ENCODE peak calls at places on chromosome 4, in eight cellular contexts. G is H1, X is HCT116, K is GM23338, S is endothelial cell of umbilical vein, A is GM12878, Q is HepG2, H is K562. T is an unnamed sample.
A peak's percentile ranks its signal among the peaks of the same experiment; 100 is the strongest.

GRCh38 chr4:170949084-170949483 is 859.3 kb upstream of the AADAT start:
- DNase-seq in X (no peak), S (no peak), H (no peak), A (no peak), Q (no peak), K (no peak), G (no peak), T (no peak)

GRCh38 chr4:39976945-39977488 is 694 bp downstream of the PDS5A start:
- DNase-seq in H (peak; percentile 62), A (no peak), S (peak; percentile 36), Q (no peak), G (no peak), X (no peak), K (peak; percentile 19), T (no peak)

GRCh38 chr4:87442889-87443288 is 20.5 kb downstream of the NUDT9 start:
- DNase-seq in Q (no peak), A (no peak), K (no peak), H (no peak), G (no peak), X (no peak), S (no peak), T (no peak)

GRCh38 chr4:55354648-55355047 is 8.6 kb downstream of the SRD5A3 start:
- DNase-seq in S (no peak), H (no peak), K (no peak), X (no peak), Q (no peak), G (no peak), A (no peak), T (no peak)

GRCh38 chr4:56134272-56134671 is 185.5 kb downstream of the CEP135 start:
- DNase-seq in H (no peak), Q (peak; percentile 68), X (no peak), K (peak; percentile 53), A (no peak), S (peak; percentile 55), G (no peak), T (no peak)

GRCh38 chr4:113707013-113707412 is 54.5 kb downstream of the CAMK2D start:
- DNase-seq in A (no peak), G (no peak), S (no peak), H (no peak), X (no peak), K (no peak), Q (no peak), T (no peak)

GRCh38 chr4:177246636-177247584 is 62.8 kb upstream of the NEIL3 start:
- DNase-seq in G (no peak), A (no peak), Q (no peak), K (no peak), H (no peak), X (no peak), S (no peak), T (no peak)

GRCh38 chr4:87851332-87851731 is 18.6 kb downstream of the MEPE start:
- DNase-seq in S (no peak), A (no peak), G (no peak), Q (no peak), H (no peak), X (no peak), K (no peak), T (no peak)

GRCh38 chr4:156606444-156607197 is 365.0 kb downstream of the PDGFC start:
- DNase-seq in Q (no peak), G (no peak), X (no peak), A (no peak), K (no peak), H (no peak), S (no peak), T (no peak)

GRCh38 chr4:143626134-143626859 is 74.2 kb downstream of the FREM3 start:
- DNase-seq in H (no peak), K (no peak), Q (no peak), X (no peak), A (no peak), G (no peak), S (peak; percentile 79), T (no peak)

GRCh38 chr4:123870283-123870876 is 473.8 kb downstream of the SPRY1 start:
- DNase-seq in K (no peak), G (no peak), X (no peak), S (no peak), A (no peak), H (no peak), Q (peak; percentile 45), T (no peak)

GRCh38 chr4:56326363-56326762 is 60.9 kb downstream of the AASDH start:
- DNase-seq in A (no peak), H (no peak), X (no peak), S (peak; percentile 22), G (no peak), K (no peak), Q (no peak), T (no peak)

GRCh38 chr4:6161921-6162464 is 38.4 kb downstream of the JAKMIP1 start:
- DNase-seq in K (no peak), Q (no peak), H (no peak), S (no peak), A (no peak), G (no peak), X (no peak), T (no peak)
- TF ChIP-seq POLR2AphosphoS5 in K (no peak), Q (no peak), H (no peak), S (no peak), A (no peak), G (no peak), X (no peak), T (no peak)

DNA sequence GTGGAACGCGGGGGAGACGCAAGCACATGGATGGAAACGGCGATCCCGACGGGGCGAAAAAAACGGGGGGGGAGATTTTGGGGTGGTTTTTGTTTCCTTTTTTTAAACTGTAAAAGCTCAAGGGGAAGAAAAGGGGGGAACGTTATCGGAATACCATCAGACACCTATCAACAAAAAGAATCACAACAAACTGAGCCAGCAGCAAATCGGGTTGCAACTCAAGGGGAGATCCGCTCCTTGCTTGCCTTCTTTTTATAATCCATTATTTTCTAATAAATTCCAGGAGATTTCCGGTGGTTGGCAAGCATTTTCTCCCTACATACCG is 603 bp downstream of the MAML3 start:
- DNase-seq in Q (no peak), H (no peak), G (no peak), A (no peak), S (no peak), K (no peak), X (no peak), T (no peak)
- TF ChIP-seq EZH2 in Q (peak; percentile 86), H (no peak), G (peak; percentile 28), A (no peak), S (no peak), K (peak; percentile 4), X (no peak), T (no peak)

GRCh38 chr4:2743518-2744445 is 12.4 kb downstream of the TNIP2 start:
- DNase-seq in G (no peak), K (no peak), S (no peak), Q (no peak), H (no peak), X (no peak), A (no peak), T (no peak)

GRCh38 chr4:2746891-2747695 is 9.0 kb downstream of the TNIP2 start:
- DNase-seq in X (no peak), A (no peak), H (no peak), G (no peak), K (no peak), S (peak; percentile 22), Q (no peak), T (no peak)

GRCh38 chr4:2744576-2745270 is 11.4 kb downstream of the TNIP2 start:
- DNase-seq in H (no peak), Q (no peak), K (no peak), X (no peak), G (no peak), A (no peak), S (no peak), T (no peak)

GRCh38 chr4:2745981-2746806 is 9.9 kb downstream of the TNIP2 start:
- DNase-seq in Q (no peak), G (no peak), A (peak; percentile 98), H (peak; percentile 41), S (peak; percentile 54), K (no peak), X (no peak), T (no peak)

DNA sequence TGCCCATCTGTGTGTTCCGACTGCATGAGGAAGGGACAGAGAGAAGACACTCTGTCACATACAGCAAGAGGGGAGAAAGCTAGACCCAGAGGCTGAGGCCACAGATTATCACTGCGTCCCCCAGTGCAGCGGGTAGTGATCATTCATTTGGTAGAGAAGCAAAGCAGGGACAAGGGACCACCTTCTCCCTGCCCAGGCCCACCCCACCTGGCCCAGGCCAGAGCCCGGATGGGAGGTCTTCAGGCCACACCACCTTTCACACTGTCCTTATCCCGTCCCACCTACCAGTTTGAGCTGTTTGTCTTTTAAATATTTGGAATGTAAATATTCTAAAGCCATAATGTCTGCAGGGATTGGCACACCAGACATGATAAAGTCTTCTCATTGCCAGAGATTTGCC is 10.6 kb downstream of the TNIP2 start:
- DNase-seq in H (no peak), S (no peak), A (no peak), K (no peak), Q (no peak), X (no peak), G (no peak), T (no peak)
- TF ChIP-seq POLR2AphosphoS5 in H (no peak), S (no peak), A (no peak), K (no peak), Q (no peak), X (no peak), G (no peak), T (no peak)

DNA sequence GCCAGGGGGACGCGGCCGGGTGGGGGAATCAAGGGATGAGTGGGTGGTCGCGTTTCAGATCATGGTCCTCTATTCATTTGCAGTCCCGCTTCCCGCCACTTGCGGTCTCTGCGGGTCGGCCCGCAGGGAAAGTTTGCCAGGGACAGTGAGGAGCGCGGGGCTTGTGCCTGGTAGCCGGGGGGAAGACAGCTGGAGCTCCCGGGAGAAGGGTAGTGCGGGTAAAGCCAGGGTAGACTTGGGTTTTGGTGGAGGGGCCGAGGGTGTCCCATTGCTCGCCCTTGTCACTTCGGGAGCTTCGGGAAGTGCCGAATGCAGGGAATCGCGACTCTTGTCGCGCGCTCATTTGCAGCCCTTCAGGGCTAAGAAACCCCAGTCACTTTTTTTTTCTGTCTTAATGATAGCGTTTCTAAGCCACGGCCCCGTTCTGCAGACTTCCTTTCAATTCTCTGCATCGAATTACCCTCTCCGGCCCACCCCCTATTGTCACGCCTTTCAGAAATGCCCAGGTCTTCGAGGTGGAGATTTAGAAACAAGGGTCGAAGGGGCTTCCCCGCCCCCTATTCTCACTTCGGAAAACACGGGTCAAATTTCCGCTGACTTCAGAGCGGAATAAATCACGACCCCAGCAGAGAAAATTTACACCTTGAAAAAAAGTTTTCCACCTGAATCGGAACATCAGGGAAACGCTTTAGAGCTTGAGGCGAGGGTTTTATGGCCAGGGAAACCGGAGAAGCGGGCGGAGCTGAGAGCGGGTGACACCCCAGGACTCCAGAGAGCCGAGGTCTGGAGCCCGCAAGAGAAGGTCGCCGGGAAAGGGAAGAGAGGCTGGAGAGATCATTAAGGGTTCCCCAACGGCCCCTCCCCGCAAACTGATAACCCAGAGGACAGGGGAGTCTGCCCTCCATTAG is 1.4 kb downstream of the SHISA3 start:
- DNase-seq in X (no peak), A (no peak), Q (no peak), G (no peak), S (peak; percentile 44), K (peak; percentile 73), H (no peak), T (no peak)
- TF ChIP-seq EZH2 in X (no peak), A (no peak), Q (no peak), G (peak; percentile 17), S (no peak), K (peak; percentile 70), H (no peak), T (no peak)

GRCh38 chr4:168656055-168656660 is 159.3 kb downstream of the PALLD start:
- DNase-seq in X (no peak), A (no peak), K (no peak), G (no peak), S (no peak), Q (no peak), H (no peak), T (no peak)
- TF ChIP-seq POLR2AphosphoS5 in X (no peak), A (no peak), K (no peak), G (no peak), S (no peak), Q (no peak), H (no peak), T (no peak)

T was measured in SK-N-MC.